ENCODE peak calls at places on chromosome 14, in seven cellular contexts. A is stimulated activated CD4-positive, alpha-beta T cell treated with anti-CD3 and anti-CD28 coated beads, Interleukin-4, amount 100 ng/mL, for 24 hours; T is breast epithelium; P is omental fat pad; I is EL; Q is EH; G is thoracic aorta. X is an unnamed sample.

GRCh38 chr14:102592969-102593840 is 756 bp downstream of the RCOR1 start:
- DNase-seq in A (peak; percentile 57), T (peak; percentile 55), P (no peak), I (peak; percentile 51), Q (peak; percentile 57), G (no peak), X (no peak)

GRCh38 chr14:29310757-29311156 is 544.2 kb downstream of the FOXG1 start:
- DNase-seq in A (no peak), T (no peak), P (no peak), I (peak; percentile 83), Q (peak; percentile 87), G (no peak), X (peak; percentile 56)

GRCh38 chr14:58703149-58703509 is 65.4 kb downstream of the DACT1 start:
- DNase-seq in A (no peak), T (no peak), P (no peak), I (no peak), Q (no peak), G (no peak), X (no peak)

GRCh38 chr14:35387209-35387608 is 17.3 kb downstream of the NFKBIA start:
- DNase-seq in A (no peak), T (no peak), P (no peak), I (no peak), Q (no peak), G (no peak), X (no peak)

GRCh38 chr14:105748204-105748578 is 221.8 kb downstream of the TMEM121 start:
- DNase-seq in A (no peak), T (no peak), P (peak; percentile 23), I (no peak), Q (no peak), G (no peak), X (no peak)

GRCh38 chr14:73750161-73750901 is 36.1 kb upstream of the PNMA1 start:
- DNase-seq in A (no peak), T (no peak), P (no peak), I (no peak), Q (no peak), G (no peak), X (no peak)

GRCh38 chr14:94050231-94050880 is 24.2 kb downstream of the OTUB2 start:
- DNase-seq in A (no peak), T (no peak), P (no peak), I (no peak), Q (no peak), G (no peak), X (no peak)

GRCh38 chr14:92586001-92586947 is 72.7 kb downstream of the RIN3 start:
- DNase-seq in A (peak; percentile 37), T (no peak), P (no peak), I (peak; percentile 90), Q (peak; percentile 99), G (peak; percentile 25), X (peak; percentile 39)

GRCh38 chr14:49863483-49864262 is 11.1 kb upstream of the NEMF start:
- DNase-seq in A (no peak), T (no peak), P (no peak), I (no peak), Q (peak; percentile 21), G (no peak), X (no peak)

GRCh38 chr14:54606631-54607133 is 39.8 kb downstream of the SAMD4A start:
- DNase-seq in A (no peak), T (no peak), P (no peak), I (peak; percentile 95), Q (peak; percentile 98), G (no peak), X (no peak)

GRCh38 chr14:62792578-62792977 is 252.7 kb downstream of the KCNH5 start:
- DNase-seq in A (no peak), T (no peak), P (no peak), I (no peak), Q (no peak), G (no peak), X (no peak)